ENCODE peak calls at places on chromosomes 11 and 22, in seven cellular contexts. E is OCI-LY7; C is kidney tubule cell; D is activated CD4-positive, alpha-beta T cell treated with anti-CD3 and anti-CD28 coated beads, Interleukin-2, amount 50 U/mL, for 48 hours; X is stimulated activated CD8-positive, alpha-beta memory T cell treated with anti-CD3 and anti-CD28 coated beads, Interleukin-7, amount 100 ng/mL, for 1 hour; F is HuH-7.5; Q is AG04450. K is an unnamed sample.
A peak's percentile ranks its signal among the peaks of the same experiment; 100 is the strongest.

GRCh38 chr11:102115557-102115956 is 5.3 kb downstream of the YAP1 start:
- DNase-seq in E (no peak), C (peak; percentile 94), D (no peak), X (no peak), F (peak; percentile 49), Q (no peak), K (peak; percentile 44)

GRCh38 chr11:16169946-16170345 is 186.4 kb downstream of the SOX6 start:
- DNase-seq in E (no peak), C (no peak), D (no peak), X (no peak), F (no peak), Q (no peak), K (no peak)

GRCh38 chr11:119999220-119999619 is 138.7 kb downstream of the TRIM29 start:
- DNase-seq in E (peak; percentile 13), C (peak; percentile 3), D (no peak), X (no peak), F (no peak), Q (no peak), K (no peak)

GRCh38 chr22:18044548-18045271 is 20.3 kb upstream of the MICAL3 start:
- DNase-seq in E (no peak), C (peak; percentile 45), D (no peak), X (no peak), F (peak; percentile 55), Q (no peak), K (peak; percentile 70)

GRCh38 chr22:18000441-18001039 is 23.8 kb downstream of the MICAL3 start:
- DNase-seq in E (peak; percentile 52), C (no peak), D (peak; percentile 44), X (no peak), F (no peak), Q (no peak), K (no peak)

GRCh38 chr11:120857508-120857907 is 166.4 kb upstream of the TBCEL start:
- DNase-seq in E (no peak), C (no peak), D (no peak), X (no peak), F (no peak), Q (no peak), K (no peak)

GRCh38 chr22:48799227-48799970 is 1028.3 kb downstream of the BRD1 start:
- DNase-seq in E (no peak), C (peak; percentile 7), D (no peak), X (no peak), F (no peak), Q (no peak), K (no peak)

GRCh38 chr11:123062892-123063395 is 1.0 kb upstream of the HSPA8 start:
- DNase-seq in E (peak; percentile 66), C (no peak), D (no peak), X (no peak), F (no peak), Q (peak; percentile 11), K (peak; percentile 34)

GRCh38 chr11:127259118-127259517 is 258.5 kb upstream of the KIRREL3 start:
- DNase-seq in E (no peak), C (no peak), D (no peak), X (no peak), F (no peak), Q (no peak), K (no peak)

GRCh38 chr11:34719303-34719848 is 98.5 kb downstream of the EHF start:
- DNase-seq in E (no peak), C (peak; percentile 5), D (no peak), X (no peak), F (no peak), Q (no peak), K (no peak)

GRCh38 chr11:94876222-94876621 is 97.1 kb downstream of the CWC15 start:
- DNase-seq in E (no peak), C (no peak), D (no peak), X (no peak), F (no peak), Q (no peak), K (no peak)

GRCh38 chr11:32225491-32226285 is 134.8 kb downstream of the RCN1 start:
- DNase-seq in E (no peak), C (no peak), D (no peak), X (no peak), F (no peak), Q (no peak), K (no peak)

GRCh38 chr22:45335854-45336492 is 26.2 kb downstream of the FAM118A start:
- DNase-seq in E (no peak), C (no peak), D (no peak), X (no peak), F (no peak), Q (no peak), K (no peak)

K was measured in HCEC 1CT.